ENCODE peak calls at places on chromosome 9, in nine cellular contexts. Z is vagina, A is lower leg skin, M is Peyer's patch, J is stomach, B is adrenal gland, G is heart left ventricle, T is A549, V is body of pancreas. Q is an unnamed sample.

GRCh38 chr9:75914936-75915335 is 24.5 kb downstream of the PCSK5 start:
- DNase-seq in Z (no peak), A (no peak), M (no peak), J (no peak), B (no peak), G (no peak), T (no peak), V (no peak), Q (no peak)

GRCh38 chr9:70590264-70590646 is 175.8 kb upstream of the KLF9 start:
- DNase-seq in Z (no peak), A (no peak), M (no peak), J (no peak), B (no peak), G (no peak), T (no peak), V (no peak), Q (no peak)

GRCh38 chr9:95182854-95183563 is 134.5 kb downstream of the FANCC start:
- DNase-seq in Z (no peak), A (no peak), M (no peak), J (no peak), B (peak; percentile 54), G (no peak), T (peak; percentile 7), V (peak; percentile 50), Q (no peak)

GRCh38 chr9:88041447-88041846 is 67.1 kb upstream of the CDK20 start:
- DNase-seq in Z (no peak), A (no peak), M (no peak), J (no peak), B (no peak), G (no peak), T (peak; percentile 31), V (no peak), Q (no peak)

GRCh38 chr9:135795391-135795790 is 93.4 kb downstream of the KCNT1 start:
- DNase-seq in Z (no peak), A (no peak), M (no peak), J (no peak), B (no peak), G (no peak), T (no peak), V (no peak), Q (no peak)

GRCh38 chr9:126055386-126055785 is 271.2 kb upstream of the MVB12B start:
- DNase-seq in Z (no peak), A (no peak), M (no peak), J (no peak), B (no peak), G (no peak), T (no peak), V (no peak), Q (peak; percentile 30)

GRCh38 chr9:113309204-113309813 is 6.1 kb upstream of the RNF183 start:
- DNase-seq in Z (no peak), A (no peak), M (no peak), J (peak; percentile 28), B (peak; percentile 65), G (no peak), T (peak; percentile 42), V (peak; percentile 55), Q (no peak)

GRCh38 chr9:30178586-30178985 is 2205.9 kb upstream of the ACO1 start:
- DNase-seq in Z (no peak), A (no peak), M (no peak), J (no peak), B (no peak), G (no peak), T (no peak), V (no peak), Q (no peak)

GRCh38 chr9:20394928-20395327 is 227.4 kb downstream of the MLLT3 start:
- DNase-seq in Z (no peak), A (no peak), M (no peak), J (no peak), B (no peak), G (no peak), T (no peak), V (no peak), Q (no peak)

GRCh38 chr9:34025062-34025461 is 23.6 kb downstream of the UBAP2 start:
- DNase-seq in Z (no peak), A (no peak), M (no peak), J (no peak), B (no peak), G (no peak), T (no peak), V (no peak), Q (no peak)

GRCh38 chr9:98906273-98907040 is 37.2 kb upstream of the COL15A1 start:
- DNase-seq in Z (peak; percentile 86), A (peak; percentile 84), M (no peak), J (no peak), B (peak; percentile 78), G (peak; percentile 79), T (no peak), V (peak; percentile 48), Q (no peak)

GRCh38 chr9:128098017-128098935 is 29.3 kb downstream of the PTGES2 start:
- DNase-seq in Z (peak; percentile 99), A (peak; percentile 98), M (peak; percentile 94), J (peak; percentile 98), B (peak; percentile 99), G (peak; percentile 95), T (peak; percentile 93), V (peak; percentile 99), Q (peak; percentile 87)
- TF ChIP-seq POLR2A in Z (peak; percentile 91), A (peak; percentile 44), M (peak; percentile 100), J (peak; percentile 99), B (peak; percentile 92), G (peak; percentile 74), T (peak; percentile 90), V (peak; percentile 100), Q (no peak)

GRCh38 chr9:111458139-111459009 is 25.8 kb downstream of the ECPAS start:
- DNase-seq in Z (no peak), A (no peak), M (no peak), J (no peak), B (no peak), G (no peak), T (no peak), V (no peak), Q (no peak)
- H3K4me3 ChIP-seq in Z (no peak overlapping the region), A (no peak overlapping the region), M (no peak overlapping the region), J (no peak overlapping the region), B (no peak overlapping the region), G (no peak overlapping the region), T (no peak overlapping the region), V (no peak overlapping the region), Q (no peak overlapping the region)

GRCh38 chr9:128723866-128724743 is at the start of gene ZDHHC12:
- DNase-seq in Z (no peak), A (peak; percentile 99), M (peak; percentile 99), J (peak; percentile 100), B (peak; percentile 99), G (peak; percentile 97), T (peak; percentile 99), V (peak; percentile 100), Q (peak; percentile 100)
- TF ChIP-seq POLR2A in Z (peak; percentile 32), A (no peak), M (peak; percentile 94), J (peak; percentile 28), B (peak; percentile 63), G (no peak), T (peak; percentile 95), V (peak; percentile 89), Q (peak; percentile 59)

DNA sequence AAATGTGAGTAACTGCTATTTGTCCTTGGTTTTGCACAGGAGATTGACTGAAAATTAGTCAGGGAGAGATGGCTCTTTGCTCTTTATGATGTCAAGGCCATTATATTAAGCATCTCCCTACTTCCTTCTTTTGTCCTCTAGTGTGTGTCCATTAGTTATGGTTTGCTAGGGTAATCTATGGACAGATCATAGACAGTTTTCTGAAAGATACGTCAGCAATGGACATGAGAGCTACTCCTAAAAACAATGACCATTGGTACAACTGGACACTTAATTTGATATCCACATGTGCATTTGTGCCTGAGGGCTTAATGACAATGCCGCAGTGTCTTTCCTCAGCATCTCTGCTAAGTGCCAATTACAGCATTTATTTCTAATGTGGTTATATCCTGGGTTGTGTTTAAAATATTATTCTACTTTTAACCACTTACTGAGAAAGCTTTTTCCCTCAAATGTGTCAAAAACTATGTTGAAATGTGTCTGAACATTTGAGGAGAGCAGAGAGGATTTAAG is 218.2 kb upstream of the RFX3 start:
- DNase-seq in Z (no peak), A (no peak), M (no peak), J (no peak), B (no peak), G (no peak), T (no peak), V (no peak), Q (no peak)
- H3K4me3 ChIP-seq in Z (no peak overlapping the region), A (no peak overlapping the region), M (no peak overlapping the region), J (no peak overlapping the region), B (no peak overlapping the region), G (no peak overlapping the region), T (no peak overlapping the region), V (no peak overlapping the region), Q (no peak overlapping the region)

DNA sequence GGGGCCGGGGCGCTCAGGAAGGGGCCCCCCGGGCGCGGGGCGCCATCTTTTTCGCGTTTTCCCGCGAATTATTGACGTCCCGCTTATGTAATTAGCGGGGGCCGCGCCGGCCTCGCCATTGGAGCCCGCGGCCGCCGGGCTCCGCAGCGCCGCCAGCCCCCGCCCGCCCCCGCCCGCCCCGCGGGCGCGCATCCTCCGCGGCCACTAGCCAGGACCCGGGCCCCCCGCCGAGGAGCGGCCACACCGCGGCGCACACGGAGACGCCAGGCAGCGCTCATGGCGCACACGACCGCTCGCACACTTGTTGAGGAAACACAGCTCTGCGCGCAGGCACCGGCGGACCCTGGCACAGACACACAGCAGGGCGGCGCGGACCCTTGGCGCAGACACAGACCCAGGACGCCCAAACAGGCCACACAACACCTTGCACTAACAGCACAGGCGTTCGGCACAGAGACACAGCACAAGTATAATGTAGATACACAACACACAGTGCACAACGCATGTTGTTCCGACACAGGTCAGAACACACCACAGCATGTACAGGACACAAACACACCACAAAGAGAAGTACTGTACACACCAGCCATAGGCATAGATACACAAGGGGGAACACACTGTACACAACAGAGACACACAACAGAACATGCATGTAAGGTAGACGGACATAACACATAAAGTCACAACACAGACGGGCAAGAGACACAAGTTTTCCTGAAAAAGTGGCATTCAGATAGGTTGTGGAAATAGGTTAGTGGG is 467 bp upstream of the PHF19 start:
- DNase-seq in Z (no peak), A (peak; percentile 90), M (peak; percentile 75), J (peak; percentile 57), B (peak; percentile 66), G (peak; percentile 73), T (peak; percentile 74), V (peak; percentile 63), Q (peak; percentile 93)
- TF ChIP-seq POLR2A in Z (no peak), A (no peak), M (peak; percentile 23), J (no peak), B (no peak), G (no peak), T (peak; percentile 70), V (no peak), Q (no peak)

GRCh38 chr9:7192266-7192665 is 434.5 kb downstream of the KDM4C start:
- DNase-seq in Z (no peak), A (no peak), M (no peak), J (no peak), B (no peak), G (no peak), T (no peak), V (no peak), Q (no peak)
- H3K4me3 ChIP-seq in Z (no peak overlapping the region), A (no peak overlapping the region), M (no peak overlapping the region), J (no peak overlapping the region), B (no peak overlapping the region), G (no peak overlapping the region), T (no peak overlapping the region), V (no peak overlapping the region), Q (no peak overlapping the region)

GRCh38 chr9:122265265-122265900 is 701 bp downstream of the MRRF start:
- DNase-seq in Z (no peak), A (no peak), M (no peak), J (no peak), B (peak; percentile 22), G (no peak), T (peak; percentile 65), V (no peak), Q (no peak)
- TF ChIP-seq POLR2A in Z (no peak), A (no peak), M (no peak), J (no peak), B (no peak), G (no peak), T (no peak), V (no peak), Q (no peak)